ENCODE peak calls at places on chromosomes 1 and 21, in six cellular contexts. One of them, this sample, is unnamed.
A peak's percentile ranks its signal among the peaks of the same experiment; 100 is the strongest.

GRCh38 chr1:155019377-155020245 is 14.0 kb downstream of the DCST2 start:
- DNase-seq in uterus: no peak
- DNase-seq in ovary: no peak
- DNase-seq in GM12878: no peak
- DNase-seq in esophagus squamous epithelium: no peak
- DNase-seq in heart left ventricle: no peak
- DNase-seq in this sample: no peak

GRCh38 chr21:37855568-37856391 is 60.5 kb downstream of the KCNJ6 start:
- DNase-seq in ovary: no peak
- DNase-seq in uterus: no peak
- DNase-seq in GM12878: no peak
- DNase-seq in esophagus squamous epithelium: no peak
- DNase-seq in heart left ventricle: no peak
- DNase-seq in this sample: no peak

GRCh38 chr1:147719029-147719703 is 41.2 kb downstream of the GJA5 start:
- DNase-seq in heart left ventricle: no peak
- DNase-seq in GM12878: no peak
- DNase-seq in esophagus squamous epithelium: no peak
- DNase-seq in uterus: no peak
- DNase-seq in ovary: no peak
- DNase-seq in this sample: no peak

GRCh38 chr1:25082216-25082899 is 149.9 kb downstream of the SYF2 start:
- DNase-seq in GM12878: no peak
- DNase-seq in ovary: no peak
- DNase-seq in esophagus squamous epithelium: no peak
- DNase-seq in heart left ventricle: no peak
- DNase-seq in uterus: no peak
- DNase-seq in this sample: no peak

GRCh38 chr1:58652351-58653184 is 47.3 kb downstream of the MYSM1 start:
- DNase-seq in ovary: peak; percentile 44
- DNase-seq in esophagus squamous epithelium: no peak
- DNase-seq in uterus: peak; percentile 44
- DNase-seq in heart left ventricle: peak; percentile 62
- DNase-seq in GM12878: peak; percentile 42
- DNase-seq in this sample: peak; percentile 55

GRCh38 chr21:29196021-29196663 is 65.7 kb downstream of the MAP3K7CL start:
- DNase-seq in ovary: no peak
- DNase-seq in esophagus squamous epithelium: no peak
- DNase-seq in heart left ventricle: peak; percentile 57
- DNase-seq in GM12878: peak; percentile 90
- DNase-seq in uterus: no peak
- DNase-seq in this sample: peak; percentile 85

GRCh38 chr1:56434659-56435202 is 144.6 kb downstream of the PLPP3 start:
- DNase-seq in esophagus squamous epithelium: no peak
- DNase-seq in GM12878: no peak
- DNase-seq in ovary: no peak
- DNase-seq in heart left ventricle: no peak
- DNase-seq in uterus: no peak
- DNase-seq in this sample: no peak

GRCh38 chr1:219271914-219272545 is 98.4 kb downstream of the LYPLAL1 start:
- DNase-seq in uterus: no peak
- DNase-seq in heart left ventricle: no peak
- DNase-seq in esophagus squamous epithelium: no peak
- DNase-seq in GM12878: no peak
- DNase-seq in ovary: no peak
- DNase-seq in this sample: no peak

GRCh38 chr1:180168786-180169640 is 14.3 kb downstream of the QSOX1 start:
- DNase-seq in ovary: no peak
- DNase-seq in uterus: no peak
- DNase-seq in heart left ventricle: no peak
- DNase-seq in esophagus squamous epithelium: no peak
- DNase-seq in GM12878: no peak
- DNase-seq in this sample: no peak
- TF ChIP-seq POLR2A in ovary: no peak
- TF ChIP-seq POLR2A in uterus: no peak
- TF ChIP-seq POLR2A in heart left ventricle: no peak
- TF ChIP-seq POLR2A in esophagus squamous epithelium: no peak
- TF ChIP-seq POLR2A in GM12878: no peak
- TF ChIP-seq POLR2A in this sample: no peak

GRCh38 chr1:197686702-197687355 is 88.5 kb downstream of the DENND1B start:
- DNase-seq in ovary: no peak
- DNase-seq in esophagus squamous epithelium: no peak
- DNase-seq in GM12878: no peak
- DNase-seq in heart left ventricle: no peak
- DNase-seq in uterus: no peak
- DNase-seq in this sample: no peak
- H3K27me3 ChIP-seq in ovary: no peaks in the 10 kb centered on the region
- H3K27me3 ChIP-seq in esophagus squamous epithelium: no peaks in the 10 kb centered on the region
- H3K27me3 ChIP-seq in GM12878: no peaks in the 10 kb centered on the region
- H3K27me3 ChIP-seq in heart left ventricle: no peaks in the 10 kb centered on the region
- H3K27me3 ChIP-seq in uterus: no peaks in the 10 kb centered on the region
- H3K27me3 ChIP-seq in this sample: no peaks in the 10 kb centered on the region

GRCh38 chr1:8135250-8135649 is 109.1 kb upstream of the ERRFI1 start:
- DNase-seq in ovary: no peak
- DNase-seq in uterus: no peak
- DNase-seq in GM12878: no peak
- DNase-seq in esophagus squamous epithelium: no peak
- DNase-seq in heart left ventricle: no peak
- DNase-seq in this sample: no peak

GRCh38 chr1:8137406-8138244 is 111.5 kb upstream of the ERRFI1 start:
- DNase-seq in uterus: peak; percentile 53
- DNase-seq in ovary: no peak
- DNase-seq in heart left ventricle: peak; percentile 47
- DNase-seq in GM12878: no peak
- DNase-seq in esophagus squamous epithelium: no peak
- DNase-seq in this sample: peak; percentile 36

GRCh38 chr1:8134546-8135235 is 108.6 kb upstream of the ERRFI1 start:
- DNase-seq in uterus: no peak
- DNase-seq in GM12878: no peak
- DNase-seq in esophagus squamous epithelium: no peak
- DNase-seq in heart left ventricle: no peak
- DNase-seq in ovary: no peak
- DNase-seq in this sample: no peak

GRCh38 chr1:8138673-8139072 is 112.6 kb upstream of the ERRFI1 start:
- DNase-seq in heart left ventricle: no peak
- DNase-seq in uterus: no peak
- DNase-seq in ovary: no peak
- DNase-seq in GM12878: no peak
- DNase-seq in esophagus squamous epithelium: no peak
- DNase-seq in this sample: no peak

DNA sequence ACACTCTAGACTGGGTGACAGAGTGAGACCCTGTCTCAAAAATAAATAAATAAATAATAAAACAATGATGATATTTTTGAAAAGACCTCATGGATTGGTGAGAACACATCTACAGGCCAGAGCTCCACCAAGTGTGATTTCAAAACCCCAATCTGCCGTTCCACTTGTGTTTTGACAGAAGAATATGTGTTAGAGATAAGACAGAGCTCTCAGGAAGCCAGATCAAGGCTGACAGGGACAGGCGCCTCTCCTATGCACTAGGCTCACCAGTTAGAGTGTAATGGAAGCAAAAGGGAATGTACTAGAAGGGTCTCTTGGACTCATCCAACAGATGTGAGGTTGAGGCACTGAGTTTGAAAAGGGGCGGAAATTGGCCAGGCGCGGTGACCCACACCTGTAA is 110.7 kb upstream of the ERRFI1 start:
- DNase-seq in ovary: no peak
- DNase-seq in heart left ventricle: no peak
- DNase-seq in esophagus squamous epithelium: no peak
- DNase-seq in GM12878: no peak
- DNase-seq in uterus: no peak
- DNase-seq in this sample: no peak
- H3K4me1 ChIP-seq in ovary: peaks cover 22% of the 10 kb centered on the region
- H3K4me1 ChIP-seq in heart left ventricle: no peaks in the 10 kb centered on the region
- H3K4me1 ChIP-seq in esophagus squamous epithelium: peaks cover 19% of the 10 kb centered on the region
- H3K4me1 ChIP-seq in GM12878: no peaks in the 10 kb centered on the region
- H3K4me1 ChIP-seq in uterus: no peaks in the 10 kb centered on the region
- H3K4me1 ChIP-seq in this sample: no peaks in the 10 kb centered on the region

GRCh38 chr1:1399187-1399869 is at the start of gene CCNL2:
- DNase-seq in esophagus squamous epithelium: peak; percentile 94
- DNase-seq in uterus: peak; percentile 99
- DNase-seq in ovary: peak; percentile 99
- DNase-seq in GM12878: peak; percentile 91
- DNase-seq in heart left ventricle: peak; percentile 100
- DNase-seq in this sample: peak; percentile 100

GRCh38 chr1:1402081-1402900 is 3.2 kb upstream of the CCNL2 start:
- DNase-seq in GM12878: no peak
- DNase-seq in uterus: no peak
- DNase-seq in heart left ventricle: no peak
- DNase-seq in ovary: no peak
- DNase-seq in esophagus squamous epithelium: no peak
- DNase-seq in this sample: no peak

GRCh38 chr1:1401457-1402010 is 2.4 kb upstream of the CCNL2 start:
- DNase-seq in uterus: no peak
- DNase-seq in ovary: no peak
- DNase-seq in heart left ventricle: no peak
- DNase-seq in GM12878: no peak
- DNase-seq in esophagus squamous epithelium: no peak
- DNase-seq in this sample: no peak

GRCh38 chr1:1399870-1400575 is 888 bp upstream of the CCNL2 start:
- DNase-seq in uterus: no peak
- DNase-seq in heart left ventricle: no peak
- DNase-seq in esophagus squamous epithelium: no peak
- DNase-seq in GM12878: no peak
- DNase-seq in ovary: peak; percentile 56
- DNase-seq in this sample: no peak

GRCh38 chr1:1400576-1401456 is 1.7 kb upstream of the CCNL2 start:
- DNase-seq in uterus: no peak
- DNase-seq in heart left ventricle: no peak
- DNase-seq in esophagus squamous epithelium: no peak
- DNase-seq in GM12878: no peak
- DNase-seq in ovary: no peak
- DNase-seq in this sample: no peak
- TF ChIP-seq POLR2A in uterus: no peak
- TF ChIP-seq POLR2A in heart left ventricle: no peak
- TF ChIP-seq POLR2A in esophagus squamous epithelium: no peak
- TF ChIP-seq POLR2A in GM12878: peak; percentile 62
- TF ChIP-seq POLR2A in ovary: no peak
- TF ChIP-seq POLR2A in this sample: no peak

DNA sequence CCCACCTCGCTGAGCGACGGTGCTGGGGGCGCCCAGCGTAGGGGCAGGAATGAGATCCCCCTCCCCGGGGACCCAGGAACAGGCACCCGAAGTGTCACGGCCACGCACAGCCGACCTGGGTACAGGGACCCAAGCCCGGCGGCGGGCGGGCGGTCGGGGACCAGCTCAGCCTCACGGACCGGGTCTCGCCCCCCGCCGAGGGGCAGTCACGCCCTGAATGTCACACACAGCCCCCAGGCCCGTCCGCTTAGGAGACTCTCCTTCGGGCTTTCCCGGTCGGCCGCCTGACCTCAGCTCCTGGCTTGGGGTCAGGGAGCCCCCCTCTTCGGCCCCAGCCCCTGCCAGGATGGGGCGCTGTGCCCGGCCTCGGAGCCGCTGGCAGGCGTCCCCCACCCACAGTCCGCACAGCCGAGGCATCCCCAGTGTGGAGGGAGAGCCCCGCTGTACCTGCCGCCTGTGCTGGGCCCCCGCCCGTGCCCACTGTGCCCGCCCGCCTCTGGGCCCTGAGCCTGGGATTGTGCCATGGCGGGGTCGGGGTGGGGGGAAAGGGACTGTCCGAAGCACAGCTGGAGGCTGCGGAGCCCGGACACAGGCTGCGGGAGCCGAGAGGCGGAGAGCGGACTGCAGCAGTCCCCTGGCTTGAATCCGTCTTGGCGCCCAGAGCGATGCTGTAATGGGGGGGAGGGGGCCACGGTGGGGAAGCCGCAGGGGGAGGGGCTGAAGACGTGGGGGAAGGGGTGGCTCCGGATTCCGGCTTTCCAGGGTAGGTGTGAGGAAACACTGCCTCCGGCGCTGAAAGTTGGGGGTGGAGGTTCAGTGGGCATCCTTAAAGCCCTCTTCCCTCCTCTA is 627 bp upstream of the DLGAP3 start:
- DNase-seq in GM12878: no peak
- DNase-seq in heart left ventricle: no peak
- DNase-seq in esophagus squamous epithelium: no peak
- DNase-seq in ovary: no peak
- DNase-seq in uterus: no peak
- DNase-seq in this sample: no peak
- H3K27me3 ChIP-seq in GM12878: peaks cover 8% of the 10 kb centered on the region
- H3K27me3 ChIP-seq in heart left ventricle: peaks cover 56% of the 10 kb centered on the region
- H3K27me3 ChIP-seq in esophagus squamous epithelium: peaks cover 29% of the 10 kb centered on the region
- H3K27me3 ChIP-seq in ovary: peaks cover 2% of the 10 kb centered on the region
- H3K27me3 ChIP-seq in uterus: peaks cover 15% of the 10 kb centered on the region
- H3K27me3 ChIP-seq in this sample: no peaks in the 10 kb centered on the region

DNA sequence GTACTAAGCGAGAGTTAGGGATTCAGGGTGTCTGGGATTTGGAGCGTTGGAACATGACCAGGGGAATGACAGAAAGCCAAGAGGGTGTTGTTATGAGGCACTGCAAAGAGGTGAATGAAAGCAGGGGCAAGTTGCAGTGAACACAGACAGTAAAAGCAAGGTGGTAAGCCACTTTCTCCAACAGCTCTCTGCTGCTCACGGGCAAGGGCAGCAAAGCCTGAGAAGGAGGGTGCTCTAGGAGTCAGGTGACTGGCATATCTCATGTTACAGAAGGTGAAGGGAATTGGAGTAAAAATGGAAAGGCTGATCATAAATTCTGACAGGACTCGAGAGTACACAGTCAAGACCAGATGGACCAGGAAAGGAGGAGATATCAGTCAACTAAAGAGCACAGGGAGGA is 14.5 kb downstream of the VAV3 start:
- DNase-seq in heart left ventricle: no peak
- DNase-seq in GM12878: no peak
- DNase-seq in ovary: no peak
- DNase-seq in esophagus squamous epithelium: no peak
- DNase-seq in uterus: no peak
- DNase-seq in this sample: no peak
- H3K4me1 ChIP-seq in heart left ventricle: peaks cover 11% of the 10 kb centered on the region
- H3K4me1 ChIP-seq in GM12878: peaks cover 18% of the 10 kb centered on the region
- H3K4me1 ChIP-seq in ovary: no peaks in the 10 kb centered on the region
- H3K4me1 ChIP-seq in esophagus squamous epithelium: no peaks in the 10 kb centered on the region
- H3K4me1 ChIP-seq in uterus: no peaks in the 10 kb centered on the region
- H3K4me1 ChIP-seq in this sample: peaks cover 13% of the 10 kb centered on the region

DNA sequence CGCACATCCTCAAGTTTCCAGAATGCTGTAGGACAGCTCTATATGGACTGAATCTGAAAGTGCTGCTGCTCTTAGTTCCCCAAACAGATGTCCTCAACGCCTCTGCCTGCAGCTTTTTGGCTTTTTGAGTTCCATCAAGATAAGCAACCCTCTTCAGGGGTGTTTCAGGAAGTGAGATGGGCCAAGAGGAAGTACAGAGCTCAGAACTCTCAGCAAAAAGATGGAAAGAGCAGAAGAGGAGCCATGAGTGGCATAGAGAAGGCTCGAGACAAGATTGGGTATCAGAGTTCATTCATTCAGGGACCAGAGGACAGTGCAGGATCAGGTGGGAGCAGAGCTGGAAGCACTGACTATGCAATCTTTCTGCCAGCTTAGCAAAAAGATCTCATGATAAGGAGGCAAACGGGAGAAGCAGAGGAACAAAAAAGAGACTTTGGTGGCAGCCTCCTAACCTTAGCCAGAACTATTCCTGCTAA is at the start of the genes ADORA3 and TMIGD3:
- DNase-seq in ovary: no peak
- DNase-seq in heart left ventricle: no peak
- DNase-seq in GM12878: no peak
- DNase-seq in esophagus squamous epithelium: no peak
- DNase-seq in uterus: no peak
- DNase-seq in this sample: no peak
- TF ChIP-seq POLR2A in ovary: no peak
- TF ChIP-seq POLR2A in heart left ventricle: no peak
- TF ChIP-seq POLR2A in GM12878: no peak
- TF ChIP-seq POLR2A in esophagus squamous epithelium: peak; percentile 48
- TF ChIP-seq POLR2A in uterus: peak; percentile 19
- TF ChIP-seq POLR2A in this sample: no peak